ENCODE peak calls at places on chromosomes 7 and 10, in four cellular contexts. One of them, this sample, is unnamed.

GRCh38 chr10:5945203-5945534 is 32.2 kb downstream of the IL15RA start:
- DNase-seq in stomach: no peak
- DNase-seq in HepG2: no peak
- DNase-seq in suprapubic skin: no peak
- DNase-seq in this sample: no peak

GRCh38 chr7:125119559-125120115 is 190.0 kb upstream of the POT1 start:
- DNase-seq in HepG2: no peak
- DNase-seq in suprapubic skin: no peak
- DNase-seq in stomach: no peak
- DNase-seq in this sample: no peak

GRCh38 chr7:816751-817671 is 15.3 kb upstream of the SUN1 start:
- DNase-seq in stomach: no peak
- DNase-seq in HepG2: no peak
- DNase-seq in suprapubic skin: no peak
- DNase-seq in this sample: peak

GRCh38 chr7:39085590-39086049 is 107.9 kb downstream of the POU6F2 start:
- DNase-seq in HepG2: no peak
- DNase-seq in stomach: no peak
- DNase-seq in suprapubic skin: no peak
- DNase-seq in this sample: no peak

GRCh38 chr7:80941206-80941758 is 22.4 kb upstream of the SEMA3C start:
- DNase-seq in suprapubic skin: no peak
- DNase-seq in stomach: no peak
- DNase-seq in HepG2: no peak
- DNase-seq in this sample: no peak

GRCh38 chr10:119608316-119609155 is 11.8 kb upstream of the TIAL1 start:
- DNase-seq in HepG2: peak
- DNase-seq in stomach: peak
- DNase-seq in suprapubic skin: no peak
- DNase-seq in this sample: peak

GRCh38 chr10:103789771-103790201 is 65.6 kb downstream of the SH3PXD2A start:
- DNase-seq in stomach: peak
- DNase-seq in HepG2: no peak
- DNase-seq in suprapubic skin: no peak
- DNase-seq in this sample: no peak

GRCh38 chr10:14382022-14382421 is 51.3 kb upstream of the FRMD4A start:
- DNase-seq in HepG2: no peak
- DNase-seq in suprapubic skin: no peak
- DNase-seq in stomach: no peak
- DNase-seq in this sample: no peak

GRCh38 chr10:129464251-129464650 is 2.8 kb upstream of the MGMT start:
- DNase-seq in stomach: no peak
- DNase-seq in HepG2: no peak
- DNase-seq in suprapubic skin: no peak
- DNase-seq in this sample: no peak

GRCh38 chr10:110817614-110818013 is 54.1 kb upstream of the PDCD4 start:
- DNase-seq in suprapubic skin: no peak
- DNase-seq in HepG2: no peak
- DNase-seq in stomach: no peak
- DNase-seq in this sample: peak

GRCh38 chr7:45973725-45974532 is 52.9 kb upstream of the IGFBP3 start:
- DNase-seq in HepG2: peak
- DNase-seq in suprapubic skin: peak
- DNase-seq in stomach: no peak
- DNase-seq in this sample: no peak

GRCh38 chr10:33216661-33217427 is 117.6 kb downstream of the NRP1 start:
- DNase-seq in stomach: no peak
- DNase-seq in HepG2: peak
- DNase-seq in suprapubic skin: no peak
- DNase-seq in this sample: no peak

GRCh38 chr10:77391605-77392235 is 245.9 kb downstream of the KCNMA1 start:
- DNase-seq in HepG2: peak
- DNase-seq in stomach: peak
- DNase-seq in suprapubic skin: peak
- DNase-seq in this sample: peak

GRCh38 chr7:55497521-55497920 is 74.8 kb downstream of the VOPP1 start:
- DNase-seq in HepG2: no peak
- DNase-seq in suprapubic skin: no peak
- DNase-seq in stomach: no peak
- DNase-seq in this sample: no peak

GRCh38 chr10:86971146-86971991 is 3.1 kb downstream of the ADIRF start:
- DNase-seq in HepG2: no peak
- DNase-seq in suprapubic skin: peak
- DNase-seq in stomach: peak
- DNase-seq in this sample: peak

GRCh38 chr10:78605800-78606350 is 462.9 kb upstream of the ZMIZ1 start:
- DNase-seq in stomach: no peak
- DNase-seq in HepG2: peak
- DNase-seq in suprapubic skin: no peak
- DNase-seq in this sample: no peak

GRCh38 chr7:67402280-67402679 is 405.6 kb downstream of the TYW1 start:
- DNase-seq in HepG2: no peak
- DNase-seq in suprapubic skin: no peak
- DNase-seq in stomach: no peak
- DNase-seq in this sample: no peak
- TF ChIP-seq EP300 in HepG2: no peak
- TF ChIP-seq EP300 in suprapubic skin: no peak
- TF ChIP-seq EP300 in stomach: no peak
- TF ChIP-seq EP300 in this sample: no peak

GRCh38 chr7:9240016-9240415 is 806.6 kb downstream of the NXPH1 start:
- DNase-seq in stomach: no peak
- DNase-seq in suprapubic skin: no peak
- DNase-seq in HepG2: no peak
- DNase-seq in this sample: no peak

GRCh38 chr7:9241826-9242225 is 808.4 kb downstream of the NXPH1 start:
- DNase-seq in HepG2: no peak
- DNase-seq in stomach: no peak
- DNase-seq in suprapubic skin: no peak
- DNase-seq in this sample: no peak

GRCh38 chr7:9242604-9243003 is 809.2 kb downstream of the NXPH1 start:
- DNase-seq in stomach: no peak
- DNase-seq in suprapubic skin: no peak
- DNase-seq in HepG2: no peak
- DNase-seq in this sample: no peak
- H3K4me3 ChIP-seq in stomach: no peak
- H3K4me3 ChIP-seq in suprapubic skin: no peak
- H3K4me3 ChIP-seq in HepG2: no peak
- H3K4me3 ChIP-seq in this sample: no peak

GRCh38 chr7:66070222-66070621 is 5.4 kb upstream of the ASL start:
- DNase-seq in stomach: no peak
- DNase-seq in suprapubic skin: no peak
- DNase-seq in HepG2: no peak
- DNase-seq in this sample: no peak

GRCh38 chr7:66076459-66077329 is 1.1 kb downstream of the ASL start:
- DNase-seq in suprapubic skin: no peak
- DNase-seq in HepG2: peak
- DNase-seq in stomach: peak
- DNase-seq in this sample: no peak

GRCh38 chr7:66078067-66078466 is 2.4 kb downstream of the ASL start:
- DNase-seq in suprapubic skin: no peak
- DNase-seq in stomach: no peak
- DNase-seq in HepG2: no peak
- DNase-seq in this sample: no peak

DNA sequence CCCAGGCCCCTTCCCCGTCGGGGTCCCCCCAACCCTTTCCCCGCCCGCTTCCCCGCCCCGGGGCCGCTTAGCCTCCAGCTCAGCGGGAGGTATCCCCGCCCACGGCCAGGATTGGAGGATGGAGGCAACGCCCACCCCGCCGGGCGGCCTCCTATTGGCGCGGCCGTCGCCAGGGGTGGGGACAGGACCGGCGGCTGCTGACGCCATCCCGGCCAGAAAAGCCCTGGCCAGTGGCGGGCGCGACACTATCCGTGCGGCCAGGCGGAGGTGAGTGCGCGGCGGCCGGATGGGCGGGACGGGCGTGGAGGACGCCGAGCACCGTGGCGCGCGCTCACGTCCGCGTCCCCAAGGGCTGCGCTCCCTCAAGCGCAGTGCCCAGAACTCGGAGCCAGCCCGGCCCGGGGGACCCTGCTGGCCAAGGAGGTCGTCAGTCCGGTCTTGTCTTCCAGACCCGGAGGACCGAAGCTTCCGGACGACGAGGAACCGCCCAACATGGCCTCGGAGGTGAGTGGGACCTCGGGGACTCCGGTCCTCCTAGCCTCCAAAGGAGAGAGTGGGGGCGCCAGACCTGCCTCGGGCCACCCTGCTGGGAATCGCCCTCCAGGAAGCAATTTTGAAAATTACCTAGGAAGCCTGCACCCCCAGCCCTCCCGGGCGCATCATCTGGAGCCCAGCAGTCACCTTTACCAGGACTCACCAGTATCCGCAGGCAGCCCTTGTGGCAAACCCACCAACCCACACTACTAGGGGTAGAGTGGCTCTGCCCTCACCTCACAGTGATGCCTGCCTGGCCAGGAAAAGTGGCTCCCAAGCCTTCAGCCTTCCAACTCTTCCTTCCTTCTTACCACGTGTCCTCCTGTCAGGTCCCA is at the start of gene ASL:
- DNase-seq in stomach: peak
- DNase-seq in HepG2: peak
- DNase-seq in suprapubic skin: peak
- DNase-seq in this sample: peak
- TF ChIP-seq EP300 in stomach: no peak
- TF ChIP-seq EP300 in HepG2: no peak
- TF ChIP-seq EP300 in suprapubic skin: no peak
- TF ChIP-seq EP300 in this sample: no peak

DNA sequence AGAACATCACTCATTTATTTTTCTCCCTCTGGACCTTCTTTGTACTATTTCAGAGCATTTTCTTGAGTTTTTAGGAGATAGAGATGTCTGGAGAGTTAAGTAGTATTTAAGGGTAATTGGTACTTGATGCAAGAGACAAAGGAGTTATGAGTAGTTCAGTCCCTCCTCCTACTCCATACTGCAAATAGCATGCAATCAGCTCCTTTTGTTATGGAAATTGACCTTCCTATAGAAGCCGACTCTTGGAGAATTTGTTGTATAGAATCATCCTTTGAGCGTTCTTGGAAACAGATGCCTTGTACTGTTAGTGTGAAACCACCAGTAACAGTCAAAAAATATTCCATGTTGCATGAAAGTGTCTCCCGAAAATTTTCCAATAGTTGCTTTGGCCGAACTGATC is 428.2 kb upstream of the GALNT17 start:
- DNase-seq in stomach: no peak
- DNase-seq in HepG2: no peak
- DNase-seq in suprapubic skin: no peak
- DNase-seq in this sample: no peak
- H3K4me3 ChIP-seq in stomach: no peak
- H3K4me3 ChIP-seq in HepG2: no peak
- H3K4me3 ChIP-seq in suprapubic skin: no peak
- H3K4me3 ChIP-seq in this sample: no peak